ENCODE peak calls at places on chromosome 16, in nine cellular contexts. One of them, this sample, is unnamed.

GRCh38 chr16:76241735-76242134 is 35.5 kb upstream of the CNTNAP4 start:
- DNase-seq in AG10803: no peak
- DNase-seq in lower leg skin: no peak
- DNase-seq in body of pancreas: no peak
- DNase-seq in lower lobe of right lung: no peak
- DNase-seq in HFFc6: no peak
- DNase-seq in BJ: no peak
- DNase-seq in mesothelial cell of epicardium: no peak
- DNase-seq in thoracic aorta: no peak
- DNase-seq in this sample: no peak

GRCh38 chr16:25065899-25066298 is 45.6 kb upstream of the LCMT1 start:
- DNase-seq in mesothelial cell of epicardium: no peak
- DNase-seq in lower leg skin: no peak
- DNase-seq in thoracic aorta: no peak
- DNase-seq in AG10803: no peak
- DNase-seq in HFFc6: no peak
- DNase-seq in lower lobe of right lung: no peak
- DNase-seq in body of pancreas: no peak
- DNase-seq in BJ: no peak
- DNase-seq in this sample: no peak

GRCh38 chr16:68866933-68867332 is 23.6 kb downstream of the TANGO6 start:
- DNase-seq in mesothelial cell of epicardium: no peak
- DNase-seq in body of pancreas: no peak
- DNase-seq in HFFc6: no peak
- DNase-seq in BJ: no peak
- DNase-seq in thoracic aorta: no peak
- DNase-seq in lower leg skin: no peak
- DNase-seq in AG10803: no peak
- DNase-seq in lower lobe of right lung: no peak
- DNase-seq in this sample: no peak

GRCh38 chr16:57632568-57632967 is 4.1 kb downstream of the ADGRG1 start:
- DNase-seq in lower lobe of right lung: no peak
- DNase-seq in AG10803: no peak
- DNase-seq in BJ: no peak
- DNase-seq in mesothelial cell of epicardium: no peak
- DNase-seq in body of pancreas: no peak
- DNase-seq in lower leg skin: no peak
- DNase-seq in thoracic aorta: no peak
- DNase-seq in HFFc6: no peak
- DNase-seq in this sample: no peak

GRCh38 chr16:14957576-14958322 is 17.1 kb upstream of the PDXDC1 start:
- DNase-seq in thoracic aorta: no peak
- DNase-seq in HFFc6: no peak
- DNase-seq in AG10803: no peak
- DNase-seq in lower leg skin: no peak
- DNase-seq in mesothelial cell of epicardium: no peak
- DNase-seq in lower lobe of right lung: no peak
- DNase-seq in body of pancreas: no peak
- DNase-seq in BJ: no peak
- DNase-seq in this sample: peak; percentile 78

GRCh38 chr16:24286713-24287405 is 30.7 kb downstream of the CACNG3 start:
- DNase-seq in thoracic aorta: no peak
- DNase-seq in BJ: no peak
- DNase-seq in body of pancreas: no peak
- DNase-seq in AG10803: no peak
- DNase-seq in lower leg skin: peak; percentile 45
- DNase-seq in mesothelial cell of epicardium: no peak
- DNase-seq in HFFc6: no peak
- DNase-seq in lower lobe of right lung: no peak
- DNase-seq in this sample: no peak

GRCh38 chr16:29730649-29731048 is 15.1 kb downstream of the C16orf54 start:
- DNase-seq in HFFc6: no peak
- DNase-seq in BJ: no peak
- DNase-seq in lower lobe of right lung: no peak
- DNase-seq in body of pancreas: no peak
- DNase-seq in thoracic aorta: no peak
- DNase-seq in lower leg skin: no peak
- DNase-seq in mesothelial cell of epicardium: no peak
- DNase-seq in AG10803: no peak
- DNase-seq in this sample: no peak

GRCh38 chr16:86975445-86975844 is 341.7 kb downstream of the C16orf95 start:
- DNase-seq in thoracic aorta: peak; percentile 19
- DNase-seq in mesothelial cell of epicardium: no peak
- DNase-seq in lower leg skin: no peak
- DNase-seq in AG10803: peak; percentile 49
- DNase-seq in HFFc6: peak; percentile 40
- DNase-seq in body of pancreas: peak; percentile 31
- DNase-seq in BJ: no peak
- DNase-seq in lower lobe of right lung: no peak
- DNase-seq in this sample: no peak

GRCh38 chr16:8869212-8869987 is 594 bp upstream of the CARHSP1 start:
- DNase-seq in lower lobe of right lung: no peak
- DNase-seq in lower leg skin: no peak
- DNase-seq in thoracic aorta: no peak
- DNase-seq in mesothelial cell of epicardium: no peak
- DNase-seq in AG10803: no peak
- DNase-seq in HFFc6: no peak
- DNase-seq in BJ: no peak
- DNase-seq in body of pancreas: no peak
- DNase-seq in this sample: no peak

GRCh38 chr16:24322106-24322505 is 66.0 kb downstream of the CACNG3 start:
- DNase-seq in lower lobe of right lung: no peak
- DNase-seq in mesothelial cell of epicardium: no peak
- DNase-seq in body of pancreas: no peak
- DNase-seq in thoracic aorta: no peak
- DNase-seq in BJ: no peak
- DNase-seq in HFFc6: no peak
- DNase-seq in AG10803: no peak
- DNase-seq in lower leg skin: no peak
- DNase-seq in this sample: no peak

GRCh38 chr16:67807148-67807682 is 526 bp downstream of the TSNAXIP1 start:
- DNase-seq in BJ: no peak
- DNase-seq in AG10803: no peak
- DNase-seq in mesothelial cell of epicardium: no peak
- DNase-seq in body of pancreas: no peak
- DNase-seq in HFFc6: no peak
- DNase-seq in lower lobe of right lung: no peak
- DNase-seq in lower leg skin: no peak
- DNase-seq in thoracic aorta: no peak
- DNase-seq in this sample: no peak
- TF ChIP-seq CTCF in BJ: peak; percentile 28
- TF ChIP-seq CTCF in AG10803: peak; percentile 34
- TF ChIP-seq CTCF in mesothelial cell of epicardium: no peak
- TF ChIP-seq CTCF in body of pancreas: peak; percentile 20
- TF ChIP-seq CTCF in HFFc6: no peak
- TF ChIP-seq CTCF in lower lobe of right lung: no peak
- TF ChIP-seq CTCF in lower leg skin: no peak
- TF ChIP-seq CTCF in thoracic aorta: no peak
- TF ChIP-seq CTCF in this sample: no peak

DNA sequence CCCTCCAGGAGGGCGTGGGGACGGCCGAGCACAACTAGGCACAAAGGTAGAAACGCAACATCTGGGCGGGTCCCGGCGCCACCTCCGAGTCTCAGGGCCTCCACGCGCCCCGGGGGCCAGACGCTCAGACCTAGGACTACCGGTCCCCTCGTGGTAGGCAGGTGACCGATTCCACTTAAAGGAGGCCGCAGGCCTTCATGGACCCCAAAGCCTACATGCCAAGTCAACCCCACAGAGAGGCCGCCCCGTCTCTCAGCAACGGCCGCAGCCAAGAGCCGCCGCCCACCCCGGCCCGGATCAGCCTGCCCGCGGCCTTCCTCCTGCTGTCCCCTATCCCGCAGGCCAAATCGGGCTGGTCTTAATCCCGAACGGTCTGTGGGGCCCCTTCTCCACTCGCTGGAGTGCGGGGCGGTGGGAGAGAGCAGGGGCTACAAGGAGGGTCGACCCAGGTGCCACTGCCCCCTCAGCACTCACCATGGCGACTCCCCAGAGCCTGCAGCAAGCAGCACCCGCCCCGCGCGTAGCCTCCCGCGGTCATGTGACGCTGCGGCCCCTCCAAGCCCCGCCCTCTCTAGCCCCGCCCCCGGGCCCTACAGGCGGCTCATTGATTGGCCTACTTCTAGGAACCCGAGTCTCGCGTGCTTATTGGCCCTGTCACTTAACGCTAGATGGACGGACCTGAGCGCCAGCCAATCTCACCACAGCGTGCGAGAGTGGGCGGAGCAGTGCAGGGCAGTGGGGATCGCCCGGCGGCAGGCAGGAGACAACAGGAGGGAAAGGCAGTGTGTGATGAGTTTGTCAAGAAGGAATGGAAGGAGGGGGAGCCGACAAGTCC is at the start of gene VPS35:
- DNase-seq in BJ: peak; percentile 88
- DNase-seq in thoracic aorta: peak; percentile 99
- DNase-seq in lower lobe of right lung: peak; percentile 100
- DNase-seq in HFFc6: peak; percentile 98
- DNase-seq in body of pancreas: peak; percentile 99
- DNase-seq in mesothelial cell of epicardium: peak; percentile 100
- DNase-seq in AG10803: peak; percentile 98
- DNase-seq in lower leg skin: peak; percentile 100
- DNase-seq in this sample: peak; percentile 100
- TF ChIP-seq CTCF in BJ: peak; percentile 28
- TF ChIP-seq CTCF in thoracic aorta: no peak
- TF ChIP-seq CTCF in lower lobe of right lung: peak; percentile 22
- TF ChIP-seq CTCF in HFFc6: peak; percentile 51
- TF ChIP-seq CTCF in body of pancreas: peak; percentile 34
- TF ChIP-seq CTCF in mesothelial cell of epicardium: no peak
- TF ChIP-seq CTCF in AG10803: peak; percentile 32
- TF ChIP-seq CTCF in lower leg skin: no peak
- TF ChIP-seq CTCF in this sample: no peak

GRCh38 chr16:10308305-10309193 is 77.3 kb upstream of the ATF7IP2 start:
- DNase-seq in BJ: no peak
- DNase-seq in HFFc6: no peak
- DNase-seq in AG10803: no peak
- DNase-seq in body of pancreas: no peak
- DNase-seq in lower leg skin: peak; percentile 67
- DNase-seq in lower lobe of right lung: no peak
- DNase-seq in mesothelial cell of epicardium: no peak
- DNase-seq in thoracic aorta: no peak
- DNase-seq in this sample: no peak
- TF ChIP-seq CTCF in BJ: no peak
- TF ChIP-seq CTCF in HFFc6: no peak
- TF ChIP-seq CTCF in AG10803: no peak
- TF ChIP-seq CTCF in body of pancreas: no peak
- TF ChIP-seq CTCF in lower leg skin: no peak
- TF ChIP-seq CTCF in lower lobe of right lung: no peak
- TF ChIP-seq CTCF in mesothelial cell of epicardium: no peak
- TF ChIP-seq CTCF in thoracic aorta: no peak
- TF ChIP-seq CTCF in this sample: no peak

GRCh38 chr16:31474173-31474714 is 2.3 kb downstream of the TGFB1I1 start:
- DNase-seq in HFFc6: peak; percentile 97
- DNase-seq in thoracic aorta: no peak
- DNase-seq in lower lobe of right lung: no peak
- DNase-seq in lower leg skin: no peak
- DNase-seq in BJ: peak; percentile 63
- DNase-seq in AG10803: peak; percentile 91
- DNase-seq in body of pancreas: no peak
- DNase-seq in mesothelial cell of epicardium: no peak
- DNase-seq in this sample: no peak
- TF ChIP-seq CTCF in HFFc6: peak; percentile 19
- TF ChIP-seq CTCF in thoracic aorta: no peak
- TF ChIP-seq CTCF in lower lobe of right lung: no peak
- TF ChIP-seq CTCF in lower leg skin: no peak
- TF ChIP-seq CTCF in BJ: peak; percentile 21
- TF ChIP-seq CTCF in AG10803: no peak
- TF ChIP-seq CTCF in body of pancreas: no peak
- TF ChIP-seq CTCF in mesothelial cell of epicardium: no peak
- TF ChIP-seq CTCF in this sample: no peak

GRCh38 chr16:62077998-62078397 is 41.8 kb upstream of the CDH8 start:
- DNase-seq in AG10803: peak; percentile 1
- DNase-seq in BJ: no peak
- DNase-seq in lower leg skin: no peak
- DNase-seq in thoracic aorta: no peak
- DNase-seq in body of pancreas: no peak
- DNase-seq in HFFc6: no peak
- DNase-seq in lower lobe of right lung: no peak
- DNase-seq in mesothelial cell of epicardium: no peak
- DNase-seq in this sample: no peak
- TF ChIP-seq CTCF in AG10803: peak; percentile 32
- TF ChIP-seq CTCF in BJ: no peak
- TF ChIP-seq CTCF in lower leg skin: no peak
- TF ChIP-seq CTCF in thoracic aorta: no peak
- TF ChIP-seq CTCF in body of pancreas: no peak
- TF ChIP-seq CTCF in HFFc6: no peak
- TF ChIP-seq CTCF in lower lobe of right lung: peak; percentile 29
- TF ChIP-seq CTCF in mesothelial cell of epicardium: no peak
- TF ChIP-seq CTCF in this sample: peak; percentile 45

This sample was measured in osteocyte.